ENCODE peak calls at places on chromosomes 2 and 18, in five cellular contexts. T, D, X, N and G are unnamed samples.

GRCh38 chr2:119809329-119810038 is 49.8 kb downstream of the PTPN4 start:
- DNase-seq in T (no peak), D (no peak), X (no peak), N (no peak), G (no peak)

GRCh38 chr18:57737661-57738060 is 65.5 kb downstream of the ATP8B1 start:
- DNase-seq in T (no peak), D (no peak), X (peak), N (no peak), G (no peak)

GRCh38 chr2:190947711-190948251 is 66.2 kb downstream of the STAT1 start:
- DNase-seq in T (peak), D (no peak), X (peak), N (peak), G (no peak)

GRCh38 chr2:46384457-46384815 is 87.2 kb downstream of the EPAS1 start:
- DNase-seq in T (no peak), D (no peak), X (no peak), N (no peak), G (no peak)

GRCh38 chr2:102635317-102635716 is 16.0 kb downstream of the SLC9A2 start:
- DNase-seq in T (no peak), D (peak), X (no peak), N (no peak), G (no peak)

GRCh38 chr2:179218848-179219594 is 45.6 kb downstream of the SESTD1 start:
- DNase-seq in T (peak), D (peak), X (peak), N (peak), G (peak)

GRCh38 chr2:238587776-238588660 is 161.3 kb downstream of the ASB1 start:
- DNase-seq in T (no peak), D (no peak), X (no peak), N (no peak), G (no peak)

GRCh38 chr2:176137249-176137573 is 7.7 kb downstream of the HOXD8 start:
- DNase-seq in T (no peak), D (no peak), X (no peak), N (no peak), G (no peak)

GRCh38 chr18:827093-827677 is 15.1 kb upstream of the YES1 start:
- DNase-seq in T (no peak), D (no peak), X (no peak), N (no peak), G (no peak)

GRCh38 chr18:58653814-58654509 is 17.3 kb upstream of the MALT1 start:
- DNase-seq in T (no peak), D (no peak), X (no peak), N (no peak), G (no peak)

GRCh38 chr2:189393440-189394111 is 47.7 kb upstream of the WDR75 start:
- DNase-seq in T (no peak), D (no peak), X (no peak), N (peak), G (no peak)

GRCh38 chr2:65231892-65232477 is 4.4 kb downstream of the ACTR2 start:
- DNase-seq in T (no peak), D (peak), X (no peak), N (no peak), G (no peak)

GRCh38 chr2:22536131-22536530 is 848.8 kb upstream of the KLHL29 start:
- DNase-seq in T (no peak), D (no peak), X (no peak), N (no peak), G (no peak)
- TF ChIP-seq JUND in T (no peak), D (no peak), X (no peak), N (no peak), G (no peak)

GRCh38 chr2:196230051-196230450 is 58.7 kb upstream of the STK17B start:
- DNase-seq in T (no peak), D (no peak), X (no peak), N (no peak), G (no peak)
- TF ChIP-seq POLR2AphosphoS5 in T (no peak), D (no peak), X (no peak), N (no peak), G (no peak)

GRCh38 chr2:220871909-220872308 is 700.2 kb downstream of the EPHA4 start:
- DNase-seq in T (no peak), D (no peak), X (no peak), N (no peak), G (no peak)
- TF ChIP-seq REST in T (no peak), D (no peak), X (no peak), N (no peak), G (no peak)

GRCh38 chr2:85717308-85718005 is 23.3 kb downstream of the GNLY start:
- DNase-seq in T (no peak), D (no peak), X (no peak), N (no peak), G (peak)
- TF ChIP-seq JUND in T (no peak), D (no peak), X (no peak), N (no peak), G (peak)

DNA sequence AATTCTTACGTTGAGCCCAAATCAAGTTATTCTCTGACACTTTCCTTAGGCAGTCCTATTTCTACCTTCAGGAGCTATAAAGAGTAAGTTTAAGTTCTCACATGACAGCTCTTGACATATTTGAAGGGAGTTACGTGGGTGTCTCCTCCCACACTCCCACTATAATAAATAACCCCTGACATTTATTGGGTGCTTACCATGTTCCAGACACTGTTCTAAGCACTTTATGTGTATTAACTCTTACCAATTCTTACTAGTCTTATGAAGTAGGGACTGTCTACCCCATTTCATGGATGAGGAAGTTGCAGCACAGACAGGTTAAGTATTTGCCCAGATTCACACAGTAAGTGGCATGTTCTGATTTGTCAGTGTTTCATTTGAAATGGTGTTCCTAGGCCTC is 17.9 kb downstream of the PLCL1 start:
- DNase-seq in T (no peak), D (no peak), X (no peak), N (no peak), G (no peak)
- TF ChIP-seq POLR2AphosphoS5 in T (no peak), D (no peak), X (no peak), N (no peak), G (no peak)

GRCh38 chr2:195501746-195502145 is 155.3 kb upstream of the SLC39A10 start:
- DNase-seq in T (no peak), D (no peak), X (no peak), N (no peak), G (no peak)
- TF ChIP-seq REST in T (no peak), D (no peak), X (no peak), N (no peak), G (no peak)